ENCODE peak calls at places on chromosomes 4 and X, in seven cellular contexts. H is IMR-90, M is HFF-Myc, W is breast epithelium, S is natural killer cell, V is astrocyte of the cerebellum, I is RWPE1. N is an unnamed sample.

GRCh38 chrX:105646592-105647372 is 175.6 kb upstream of the NRK start:
- DNase-seq in H (no peak), M (no peak), W (no peak), S (no peak), V (no peak), I (no peak), N (no peak)

GRCh38 chr4:56657128-56657527 is 24.0 kb downstream of the HOPX start:
- DNase-seq in H (no peak), M (no peak), W (no peak), S (no peak), V (no peak), I (no peak), N (no peak)

GRCh38 chr4:72430050-72430449 is 139.0 kb downstream of the ADAMTS3 start:
- DNase-seq in H (no peak), M (peak), W (no peak), S (no peak), V (peak), I (no peak), N (no peak)

GRCh38 chrX:38513087-38513742 is 48.1 kb upstream of the TSPAN7 start:
- DNase-seq in H (no peak), M (no peak), W (no peak), S (no peak), V (no peak), I (no peak), N (no peak)

GRCh38 chrX:153946910-153947769 is 2.7 kb upstream of the RENBP start:
- DNase-seq in H (peak), M (no peak), W (peak), S (peak), V (peak), I (peak), N (peak)

GRCh38 chr4:146510942-146511341 is 10.8 kb downstream of the SLC10A7 start:
- DNase-seq in H (no peak), M (no peak), W (no peak), S (no peak), V (no peak), I (no peak), N (no peak)

GRCh38 chr4:85522836-85523235 is 47.9 kb downstream of the ARHGAP24 start:
- DNase-seq in H (no peak), M (no peak), W (no peak), S (no peak), V (no peak), I (no peak), N (no peak)

GRCh38 chrX:150736478-150736877 is 43.3 kb downstream of the MTMR1 start:
- DNase-seq in H (no peak), M (no peak), W (no peak), S (no peak), V (no peak), I (no peak), N (no peak)

GRCh38 chrX:9279271-9279596 is 185.6 kb upstream of the TBL1X start:
- DNase-seq in H (peak), M (no peak), W (no peak), S (no peak), V (no peak), I (no peak), N (no peak)

GRCh38 chr4:89469930-89470375 is 162.4 kb upstream of the GPRIN3 start:
- DNase-seq in H (peak), M (peak), W (no peak), S (no peak), V (peak), I (peak), N (no peak)

GRCh38 chr4:8653326-8654000 is 60.9 kb downstream of the CPZ start:
- DNase-seq in H (no peak), M (no peak), W (peak), S (no peak), V (no peak), I (no peak), N (no peak)

GRCh38 chr4:55074386-55074785 is 51.0 kb downstream of the KDR start:
- DNase-seq in H (no peak), M (no peak), W (no peak), S (no peak), V (peak), I (no peak), N (no peak)

GRCh38 chr4:182973421-182974340 is 56.5 kb upstream of the DCTD start:
- DNase-seq in H (peak), M (no peak), W (no peak), S (no peak), V (no peak), I (no peak), N (no peak)

GRCh38 chrX:2485460-2485753 is 15.4 kb downstream of the DHRSX start:
- DNase-seq in H (peak), M (peak), W (no peak), S (no peak), V (no peak), I (no peak), N (no peak)

GRCh38 chrX:12956704-12957541 is 18.0 kb upstream of the TMSB4X start:
- DNase-seq in H (peak), M (no peak), W (no peak), S (peak), V (no peak), I (peak), N (no peak)

GRCh38 chrX:137848291-137848905 is 282.5 kb downstream of the ZIC3 start:
- DNase-seq in H (no peak), M (no peak), W (no peak), S (no peak), V (no peak), I (no peak), N (no peak)

GRCh38 chr4:142396279-142396678 is 449.8 kb downstream of the INPP4B start:
- DNase-seq in H (peak), M (no peak), W (no peak), S (no peak), V (no peak), I (no peak), N (no peak)

GRCh38 chrX:69299271-69299670 is 134.0 kb upstream of the PJA1 start:
- DNase-seq in H (no peak), M (no peak), W (no peak), S (no peak), V (no peak), I (no peak), N (no peak)

GRCh38 chr4:140252144-140252741 is 98.3 kb upstream of the MAML3 start:
- DNase-seq in H (no peak), M (no peak), W (no peak), S (no peak), V (no peak), I (no peak), N (no peak)
- TF ChIP-seq CTCF in H (no peak), M (no peak), W (no peak), S (no peak), V (no peak), I (no peak), N (no peak)

DNA sequence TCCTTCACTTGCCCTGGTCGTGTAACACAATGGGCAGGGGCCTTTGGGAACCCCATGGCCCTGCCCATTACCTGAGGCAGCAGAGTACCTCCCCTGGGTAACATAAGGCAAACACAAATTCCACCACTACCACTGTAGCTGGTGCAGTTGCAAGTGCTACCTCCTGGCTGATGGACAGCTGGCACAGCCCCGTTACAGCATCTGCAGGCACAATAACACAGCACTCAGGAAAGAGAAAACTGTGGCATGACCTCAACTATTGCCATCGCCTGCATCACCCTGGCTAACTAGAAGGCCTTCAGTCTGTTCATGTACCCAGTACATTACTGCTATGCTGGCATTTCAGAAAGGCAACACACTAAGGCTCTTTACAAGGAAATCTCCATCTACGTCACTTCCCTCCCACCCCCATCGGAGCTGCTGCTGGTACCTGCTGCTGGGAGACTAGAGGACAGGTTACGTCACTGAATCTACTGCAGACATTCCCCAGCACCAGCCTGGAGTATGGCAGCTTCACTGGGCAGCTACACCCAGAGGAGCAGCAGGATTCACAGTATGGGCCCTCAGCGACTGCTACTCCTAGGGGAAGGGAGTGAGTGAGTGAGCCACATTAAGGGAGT is 39.4 kb downstream of the ARFIP1 start:
- DNase-seq in H (no peak), M (no peak), W (no peak), S (no peak), V (no peak), I (no peak), N (no peak)
- TF ChIP-seq CTCF in H (no peak), M (no peak), W (no peak), S (no peak), V (no peak), I (no peak), N (no peak)

GRCh38 chr4:185395956-185396723 is 416 bp upstream of the LRP2BP start:
- DNase-seq in H (peak), M (peak), W (peak), S (peak), V (peak), I (peak), N (peak)
- TF ChIP-seq CTCF in H (no peak), M (no peak), W (no peak), S (no peak), V (no peak), I (no peak), N (no peak)

DNA sequence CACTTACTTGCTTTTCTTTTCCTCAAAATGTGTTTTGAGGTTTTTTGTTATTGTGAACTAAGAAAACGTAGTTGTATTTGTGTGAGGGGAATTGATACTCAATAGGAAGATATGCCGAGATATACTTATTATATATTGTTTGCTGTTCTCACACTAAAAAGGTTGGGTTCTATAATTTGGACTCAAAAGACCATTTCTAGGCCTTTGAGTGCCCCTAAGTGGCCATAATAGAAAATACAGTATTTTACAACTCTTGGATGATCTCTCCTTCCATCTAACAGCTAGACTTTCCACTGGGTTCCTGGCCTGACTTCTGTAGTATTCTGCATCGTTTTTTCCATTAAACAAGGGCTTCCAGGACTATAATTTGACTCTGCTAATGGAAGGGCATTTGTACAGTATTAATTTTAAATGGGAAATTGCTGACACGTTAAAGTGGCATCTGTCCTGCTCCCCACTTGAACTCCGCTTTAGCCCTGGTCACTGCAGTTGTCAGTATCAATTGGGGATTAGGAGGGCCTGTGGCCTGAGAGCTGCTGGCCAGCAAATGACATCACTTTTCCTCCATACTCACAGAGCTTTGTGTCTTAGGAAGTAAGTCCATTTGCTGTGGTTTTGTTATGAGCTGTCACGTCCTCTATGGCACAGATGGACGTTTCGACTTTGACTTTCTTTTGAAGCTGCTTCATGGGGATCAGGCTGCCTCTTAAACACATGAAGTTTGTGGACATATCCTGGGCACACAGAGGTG is 176.9 kb downstream of the SLIT2 start:
- DNase-seq in H (peak), M (no peak), W (no peak), S (no peak), V (no peak), I (no peak), N (no peak)
- TF ChIP-seq CTCF in H (peak), M (peak), W (no peak), S (no peak), V (peak), I (no peak), N (no peak)

N was measured in CD14-positive monocyte.